ENCODE peak calls at places on chromosome 13, in four cellular contexts. P is right atrium auricular region, G is fibroblast of lung, Y is breast epithelium. C is an unnamed sample. For H3K9me3, the result is how much of the 10 kb centered on the place peaks cover.

GRCh38 chr13:36130542-36131214 is 504 bp downstream of the DCLK1 start:
- DNase-seq in Y (no peak), G (no peak), P (peak), C (no peak)

GRCh38 chr13:73060251-73061160 is 1.7 kb downstream of the KLF5 start:
- DNase-seq in P (no peak), G (peak), Y (peak), C (no peak)

GRCh38 chr13:100491164-100491847 is 97.3 kb downstream of the GGACT start:
- DNase-seq in Y (no peak), P (peak), G (peak), C (no peak)

GRCh38 chr13:33207616-33207964 is 78.0 kb downstream of the STARD13 start:
- DNase-seq in G (peak), Y (no peak), P (no peak), C (no peak)

GRCh38 chr13:54980651-54981050 is 1952.0 kb downstream of the OLFM4 start:
- DNase-seq in G (peak), P (no peak), Y (no peak), C (no peak)

GRCh38 chr13:113058988-113059850 is 46.4 kb upstream of the F7 start:
- DNase-seq in G (no peak), Y (no peak), P (no peak), C (no peak)

GRCh38 chr13:109873351-109874123 is 87.2 kb upstream of the IRS2 start:
- DNase-seq in P (no peak), G (no peak), Y (no peak), C (no peak)

GRCh38 chr13:21625366-21625765 is 21.4 kb upstream of the MICU2 start:
- DNase-seq in Y (no peak), G (peak), P (no peak), C (no peak)

GRCh38 chr13:30006246-30006645 is 155.8 kb upstream of the UBL3 start:
- DNase-seq in G (no peak), Y (no peak), P (no peak), C (no peak)

GRCh38 chr13:61136101-61136500 is 279.5 kb downstream of the PCDH20 start:
- DNase-seq in G (peak), P (no peak), Y (no peak), C (no peak)

GRCh38 chr13:41678320-41678719 is 221.0 kb downstream of the RGCC start:
- DNase-seq in Y (no peak), G (peak), P (no peak), C (no peak)

GRCh38 chr13:75725784-75726183 is 89.7 kb downstream of the LMO7 start:
- DNase-seq in P (no peak), Y (no peak), G (no peak), C (no peak)
- H3K9me3 ChIP-seq in P (under half), Y (under half), G (under half), C (under half)

GRCh38 chr13:96229356-96229755 is 139.4 kb downstream of the HS6ST3 start:
- DNase-seq in Y (no peak), P (no peak), G (peak), C (no peak)
- TF ChIP-seq CTCF in Y (no peak), P (no peak), G (peak), C (no peak)

DNA sequence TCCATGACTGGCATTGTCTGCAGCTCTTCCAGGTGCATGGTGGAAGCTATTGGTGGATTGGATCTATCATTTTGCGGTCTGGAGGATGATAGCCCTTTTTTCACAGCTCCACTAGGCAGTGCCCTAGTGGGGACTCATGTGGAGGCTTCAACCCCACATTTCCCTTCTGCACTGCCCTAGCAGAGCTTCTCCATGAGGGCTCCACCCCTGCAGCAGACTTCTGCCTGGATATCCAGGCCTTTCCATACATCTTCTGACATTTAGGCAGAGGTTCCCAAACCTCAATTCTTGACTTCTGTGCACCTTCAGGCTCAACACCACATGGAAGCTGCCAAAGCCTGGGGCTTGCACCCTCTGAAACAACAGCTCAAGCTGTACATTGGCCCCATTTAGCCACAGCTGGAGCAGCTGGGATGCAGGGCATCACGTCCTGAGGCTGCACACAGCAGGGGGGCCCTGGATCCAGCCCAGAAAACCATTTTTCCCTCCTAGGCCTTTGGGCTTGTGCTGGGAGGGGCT is 800.2 kb upstream of the MIR17HG start:
- DNase-seq in Y (no peak), G (no peak), P (no peak), C (no peak)
- H3K9me3 ChIP-seq in Y (under half), G (under half), P (under half), C (under half)

GRCh38 chr13:48596128-48596429 is 57.6 kb upstream of the CYSLTR2 start:
- DNase-seq in G (no peak), P (no peak), Y (no peak), C (no peak)

GRCh38 chr13:48594080-48594815 is 59.5 kb upstream of the CYSLTR2 start:
- DNase-seq in Y (no peak), G (no peak), P (no peak), C (no peak)

GRCh38 chr13:48591889-48592725 is 59.2 kb upstream of the RCBTB2 start:
- DNase-seq in P (no peak), G (no peak), Y (no peak), C (no peak)

GRCh38 chr13:48593551-48593950 is 60.2 kb upstream of the CYSLTR2 start:
- DNase-seq in G (no peak), P (no peak), Y (no peak), C (no peak)

DNA sequence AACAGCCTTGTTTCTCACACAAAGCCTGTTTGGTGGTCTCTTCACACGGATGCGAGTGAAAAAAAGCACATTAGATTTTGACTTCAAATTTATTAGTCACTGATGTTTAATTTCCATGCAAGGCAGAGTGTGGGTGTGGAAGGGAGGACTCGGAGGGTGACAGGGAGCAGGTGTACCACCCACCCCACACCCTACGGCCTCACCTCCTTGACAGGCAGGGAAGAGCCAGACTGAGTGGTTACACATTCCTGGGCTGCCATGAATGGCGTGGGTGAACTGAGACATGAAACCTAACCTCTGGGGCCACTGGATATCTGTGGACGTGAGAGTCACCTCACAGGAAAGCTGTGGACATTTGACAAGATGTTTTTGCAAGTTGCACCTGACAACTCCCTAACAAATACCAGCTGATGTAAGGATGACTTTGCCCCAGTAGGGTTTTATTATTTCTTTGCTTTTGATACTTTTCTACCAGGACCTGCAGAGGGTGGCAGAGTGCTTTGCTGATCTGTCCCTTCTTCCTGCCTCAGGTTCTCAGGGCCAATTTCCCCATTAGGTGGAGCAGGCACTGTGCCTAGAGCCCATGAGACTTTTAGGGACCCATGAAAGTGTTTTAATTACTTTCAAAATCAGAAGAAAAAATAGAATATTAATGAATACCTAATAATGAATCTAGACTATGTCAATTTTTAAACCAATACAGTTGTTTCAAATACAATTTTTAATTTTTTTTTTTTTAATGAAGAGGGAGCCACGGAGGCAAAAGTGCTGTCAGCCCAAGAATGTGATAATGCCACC is 58.2 kb upstream of the CYSLTR2 start:
- DNase-seq in P (peak), Y (no peak), G (peak), C (peak)
- TF ChIP-seq CTCF in P (peak), Y (peak), G (peak), C (peak)

GRCh38 chr13:52399037-52399436 is 6.9 kb downstream of the THSD1 start:
- DNase-seq in Y (no peak), G (no peak), P (no peak), C (no peak)

GRCh38 chr13:52393572-52394357 is 12.2 kb downstream of the THSD1 start:
- DNase-seq in P (no peak), G (no peak), Y (no peak), C (no peak)

GRCh38 chr13:52399708-52400107 is 6.3 kb downstream of the THSD1 start:
- DNase-seq in P (no peak), G (peak), Y (no peak), C (no peak)

GRCh38 chr13:52395704-52396103 is 10.3 kb downstream of the THSD1 start:
- DNase-seq in P (no peak), Y (no peak), G (no peak), C (no peak)
- H3K9me3 ChIP-seq in P (under half), Y (under half), G (under half), C (under half)

DNA sequence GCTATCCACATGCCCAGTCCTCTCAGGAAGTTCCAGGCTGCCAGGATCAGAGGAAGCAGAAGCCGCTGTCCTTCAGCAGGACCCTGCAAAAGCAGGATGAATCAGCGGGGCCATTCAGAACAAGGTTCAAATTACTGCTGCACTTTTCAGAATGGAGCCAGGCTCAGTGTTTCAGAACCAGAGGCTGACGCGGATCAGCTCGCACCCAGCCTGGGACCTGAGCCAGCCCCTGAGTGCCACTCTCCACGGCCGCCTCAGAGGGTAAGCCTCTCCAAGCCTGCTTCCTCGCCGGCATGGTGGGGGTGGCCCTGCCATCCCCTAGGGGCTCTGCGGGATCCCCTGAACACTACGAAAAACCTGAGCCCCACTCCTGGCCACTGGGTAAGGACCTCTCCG is 24.7 kb downstream of the RASA3 start:
- DNase-seq in Y (no peak), P (peak), G (peak), C (peak)
- TF ChIP-seq CTCF in Y (no peak), P (no peak), G (no peak), C (no peak)

GRCh38 chr13:94706101-94706853 is 6.1 kb downstream of the SOX21 start:
- DNase-seq in Y (no peak), G (no peak), P (no peak), C (no peak)
- H3K9me3 ChIP-seq in Y (under half), G (under half), P (under half), C (under half)

GRCh38 chr13:44031555-44031954 is 151.9 kb downstream of the LACC1 start:
- DNase-seq in Y (no peak), P (no peak), G (no peak), C (no peak)
- TF ChIP-seq CTCF in Y (no peak), P (no peak), G (no peak), C (no peak)

GRCh38 chr13:31310356-31310755 is 110.6 kb downstream of the B3GLCT start:
- DNase-seq in G (no peak), P (no peak), Y (no peak), C (no peak)

GRCh38 chr13:31314961-31315360 is 115.2 kb downstream of the B3GLCT start:
- DNase-seq in P (no peak), Y (no peak), G (no peak), C (no peak)

GRCh38 chr13:31310781-31311180 is 111.0 kb downstream of the B3GLCT start:
- DNase-seq in G (no peak), P (no peak), Y (peak), C (no peak)
- H3K9me3 ChIP-seq in G (under half), P (under half), Y (half or more), C (half or more)

GRCh38 chr13:98798849-98799645 is 46.6 kb upstream of the SLC15A1 start:
- DNase-seq in Y (no peak), G (peak), P (no peak), C (no peak)
- TF ChIP-seq CTCF in Y (no peak), G (no peak), P (no peak), C (no peak)

C was measured in CD4-positive, alpha-beta T cell.